ENCODE peak calls at places on chromosomes 5 and 9, in seven cellular contexts. One of them, this sample, is unnamed.

GRCh38 chr5:64632251-64632650 is 58.1 kb upstream of the SHISAL2B start:
- DNase-seq in ovary: no peak
- DNase-seq in IMR-90: peak; percentile 27
- DNase-seq in sigmoid colon: no peak
- DNase-seq in aorta: no peak
- DNase-seq in GM23338: peak; percentile 21
- DNase-seq in thyroid gland: peak; percentile 8
- DNase-seq in this sample: no peak

GRCh38 chr5:5387789-5388188 is 34.7 kb upstream of the ICE1 start:
- DNase-seq in ovary: no peak
- DNase-seq in IMR-90: no peak
- DNase-seq in sigmoid colon: no peak
- DNase-seq in aorta: no peak
- DNase-seq in GM23338: no peak
- DNase-seq in thyroid gland: no peak
- DNase-seq in this sample: no peak

GRCh38 chr5:44183753-44184152 is 205.5 kb downstream of the FGF10 start:
- DNase-seq in ovary: no peak
- DNase-seq in IMR-90: no peak
- DNase-seq in sigmoid colon: no peak
- DNase-seq in aorta: no peak
- DNase-seq in GM23338: no peak
- DNase-seq in thyroid gland: no peak
- DNase-seq in this sample: no peak

GRCh38 chr5:78972654-78973428 is 12.3 kb downstream of the ARSB start:
- DNase-seq in ovary: peak; percentile 60
- DNase-seq in IMR-90: peak; percentile 67
- DNase-seq in sigmoid colon: no peak
- DNase-seq in aorta: no peak
- DNase-seq in GM23338: no peak
- DNase-seq in thyroid gland: peak; percentile 44
- DNase-seq in this sample: peak; percentile 30

GRCh38 chr5:138635268-138635667 is 60.1 kb upstream of the HSPA9 start:
- DNase-seq in ovary: no peak
- DNase-seq in IMR-90: peak; percentile 29
- DNase-seq in sigmoid colon: peak; percentile 70
- DNase-seq in aorta: no peak
- DNase-seq in GM23338: no peak
- DNase-seq in thyroid gland: peak; percentile 56
- DNase-seq in this sample: no peak

GRCh38 chr5:88480245-88480644 is 211.6 kb upstream of the TMEM161B start:
- DNase-seq in ovary: no peak
- DNase-seq in IMR-90: no peak
- DNase-seq in sigmoid colon: no peak
- DNase-seq in aorta: no peak
- DNase-seq in GM23338: no peak
- DNase-seq in thyroid gland: peak; percentile 75
- DNase-seq in this sample: no peak

GRCh38 chr9:130444565-130445221 is at the start of gene ASS1:
- DNase-seq in ovary: peak; percentile 76
- DNase-seq in IMR-90: no peak
- DNase-seq in sigmoid colon: peak; percentile 85
- DNase-seq in aorta: peak; percentile 90
- DNase-seq in GM23338: peak; percentile 87
- DNase-seq in thyroid gland: peak; percentile 95
- DNase-seq in this sample: peak; percentile 79

GRCh38 chr5:52838306-52839015 is 50.7 kb downstream of the ITGA1 start:
- DNase-seq in ovary: no peak
- DNase-seq in IMR-90: peak; percentile 76
- DNase-seq in sigmoid colon: no peak
- DNase-seq in aorta: peak; percentile 76
- DNase-seq in GM23338: no peak
- DNase-seq in thyroid gland: no peak
- DNase-seq in this sample: no peak

GRCh38 chr5:18276939-18277338 is 642.7 kb downstream of the TAF11L14 start:
- DNase-seq in ovary: no peak
- DNase-seq in IMR-90: no peak
- DNase-seq in sigmoid colon: no peak
- DNase-seq in aorta: no peak
- DNase-seq in GM23338: no peak
- DNase-seq in thyroid gland: no peak
- DNase-seq in this sample: no peak

GRCh38 chr5:52007230-52007858 is 624.1 kb downstream of the ISL1 start:
- DNase-seq in ovary: no peak
- DNase-seq in IMR-90: peak; percentile 38
- DNase-seq in sigmoid colon: no peak
- DNase-seq in aorta: no peak
- DNase-seq in GM23338: peak; percentile 66
- DNase-seq in thyroid gland: no peak
- DNase-seq in this sample: no peak

GRCh38 chr5:170632985-170633234 is 129.1 kb downstream of the KCNIP1 start:
- DNase-seq in ovary: peak; percentile 87
- DNase-seq in IMR-90: no peak
- DNase-seq in sigmoid colon: peak; percentile 87
- DNase-seq in aorta: peak; percentile 92
- DNase-seq in GM23338: peak; percentile 89
- DNase-seq in thyroid gland: no peak
- DNase-seq in this sample: peak; percentile 63

GRCh38 chr5:100818340-100818739 is 84.7 kb downstream of the ST8SIA4 start:
- DNase-seq in ovary: no peak
- DNase-seq in IMR-90: no peak
- DNase-seq in sigmoid colon: no peak
- DNase-seq in aorta: no peak
- DNase-seq in GM23338: no peak
- DNase-seq in thyroid gland: no peak
- DNase-seq in this sample: no peak

GRCh38 chr9:137168907-137169763 is 716 bp downstream of the LRRC26 start:
- DNase-seq in ovary: no peak
- DNase-seq in IMR-90: peak; percentile 19
- DNase-seq in sigmoid colon: no peak
- DNase-seq in aorta: no peak
- DNase-seq in GM23338: peak; percentile 89
- DNase-seq in thyroid gland: no peak
- DNase-seq in this sample: no peak

GRCh38 chr9:21711504-21711903 is 90.9 kb upstream of the MTAP start:
- DNase-seq in ovary: no peak
- DNase-seq in IMR-90: peak; percentile 54
- DNase-seq in sigmoid colon: no peak
- DNase-seq in aorta: no peak
- DNase-seq in GM23338: peak; percentile 48
- DNase-seq in thyroid gland: no peak
- DNase-seq in this sample: no peak

DNA sequence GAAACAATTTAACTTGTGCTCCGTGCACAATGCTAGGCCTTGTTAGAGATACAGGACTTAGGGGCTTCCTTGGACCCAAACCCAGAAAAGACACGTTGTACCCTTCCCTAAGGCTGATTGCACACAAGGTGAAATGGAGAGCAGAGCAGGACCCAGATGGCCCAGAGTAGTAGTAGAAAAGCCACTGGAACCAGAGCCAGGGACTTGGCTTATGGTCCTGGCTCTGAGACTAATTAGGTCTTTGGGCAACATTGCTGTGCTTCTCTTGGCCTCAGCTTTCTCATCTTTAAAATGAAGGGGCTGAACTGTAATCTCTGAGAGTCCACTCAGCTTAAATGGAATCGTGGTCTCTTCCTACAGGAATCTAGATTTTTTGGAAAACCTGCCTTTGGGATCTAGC is 42.3 kb downstream of the EBF1 start:
- DNase-seq in ovary: no peak
- DNase-seq in IMR-90: no peak
- DNase-seq in sigmoid colon: no peak
- DNase-seq in aorta: no peak
- DNase-seq in GM23338: no peak
- DNase-seq in thyroid gland: no peak
- DNase-seq in this sample: no peak
- H3K27ac ChIP-seq in ovary: no peak overlapping the region
- H3K27ac ChIP-seq in IMR-90: no peak overlapping the region
- H3K27ac ChIP-seq in sigmoid colon: no peak overlapping the region
- H3K27ac ChIP-seq in aorta: peak overlapping the region; percentile 97
- H3K27ac ChIP-seq in GM23338: no peak overlapping the region
- H3K27ac ChIP-seq in thyroid gland: no peak overlapping the region
- H3K27ac ChIP-seq in this sample: peak overlapping the region; percentile 83

GRCh38 chr9:715743-716400 is 125.6 kb upstream of the DMRT1 start:
- DNase-seq in ovary: no peak
- DNase-seq in IMR-90: peak; percentile 68
- DNase-seq in sigmoid colon: no peak
- DNase-seq in aorta: no peak
- DNase-seq in GM23338: no peak
- DNase-seq in thyroid gland: no peak
- DNase-seq in this sample: no peak

GRCh38 chr9:715310-715709 is 126.2 kb upstream of the DMRT1 start:
- DNase-seq in ovary: no peak
- DNase-seq in IMR-90: no peak
- DNase-seq in sigmoid colon: no peak
- DNase-seq in aorta: no peak
- DNase-seq in GM23338: no peak
- DNase-seq in thyroid gland: peak; percentile 54
- DNase-seq in this sample: no peak

GRCh38 chr9:720239-720881 is 121.1 kb upstream of the DMRT1 start:
- DNase-seq in ovary: no peak
- DNase-seq in IMR-90: no peak
- DNase-seq in sigmoid colon: no peak
- DNase-seq in aorta: no peak
- DNase-seq in GM23338: peak; percentile 33
- DNase-seq in thyroid gland: no peak
- DNase-seq in this sample: no peak

GRCh38 chr9:714675-715074 is 126.8 kb upstream of the DMRT1 start:
- DNase-seq in ovary: no peak
- DNase-seq in IMR-90: no peak
- DNase-seq in sigmoid colon: no peak
- DNase-seq in aorta: no peak
- DNase-seq in GM23338: no peak
- DNase-seq in thyroid gland: no peak
- DNase-seq in this sample: no peak

GRCh38 chr9:717722-718121 is 123.8 kb upstream of the DMRT1 start:
- DNase-seq in ovary: no peak
- DNase-seq in IMR-90: no peak
- DNase-seq in sigmoid colon: no peak
- DNase-seq in aorta: no peak
- DNase-seq in GM23338: no peak
- DNase-seq in thyroid gland: no peak
- DNase-seq in this sample: no peak
- H3K4me1 ChIP-seq in ovary: peaks cover 15% of the 10 kb centered on the region
- H3K4me1 ChIP-seq in IMR-90: peaks cover 20% of the 10 kb centered on the region
- H3K4me1 ChIP-seq in sigmoid colon: no peaks in the 10 kb centered on the region
- H3K4me1 ChIP-seq in aorta: peaks cover 8% of the 10 kb centered on the region
- H3K4me1 ChIP-seq in GM23338: peaks cover 13% of the 10 kb centered on the region
- H3K4me1 ChIP-seq in thyroid gland: peaks cover 49% of the 10 kb centered on the region
- H3K4me1 ChIP-seq in this sample: peaks cover 98% of the 10 kb centered on the region

GRCh38 chr5:59040007-59040803 is 457.3 kb downstream of the RAB3C start:
- DNase-seq in ovary: no peak
- DNase-seq in IMR-90: no peak
- DNase-seq in sigmoid colon: no peak
- DNase-seq in aorta: no peak
- DNase-seq in GM23338: peak; percentile 9
- DNase-seq in thyroid gland: no peak
- DNase-seq in this sample: no peak

GRCh38 chr5:59039296-59040006 is 456.6 kb downstream of the RAB3C start:
- DNase-seq in ovary: peak; percentile 66
- DNase-seq in IMR-90: peak; percentile 76
- DNase-seq in sigmoid colon: peak; percentile 92
- DNase-seq in aorta: peak; percentile 95
- DNase-seq in GM23338: peak; percentile 82
- DNase-seq in thyroid gland: peak; percentile 69
- DNase-seq in this sample: peak; percentile 87

GRCh38 chr5:59037453-59038168 is 454.7 kb downstream of the RAB3C start:
- DNase-seq in ovary: no peak
- DNase-seq in IMR-90: no peak
- DNase-seq in sigmoid colon: no peak
- DNase-seq in aorta: no peak
- DNase-seq in GM23338: no peak
- DNase-seq in thyroid gland: no peak
- DNase-seq in this sample: no peak

GRCh38 chr5:59038169-59039002 is 455.5 kb downstream of the RAB3C start:
- DNase-seq in ovary: peak; percentile 30
- DNase-seq in IMR-90: peak; percentile 19
- DNase-seq in sigmoid colon: peak; percentile 66
- DNase-seq in aorta: no peak
- DNase-seq in GM23338: peak; percentile 43
- DNase-seq in thyroid gland: peak; percentile 25
- DNase-seq in this sample: no peak

GRCh38 chr5:59039003-59039295 is 456.1 kb downstream of the RAB3C start:
- DNase-seq in ovary: no peak
- DNase-seq in IMR-90: no peak
- DNase-seq in sigmoid colon: no peak
- DNase-seq in aorta: no peak
- DNase-seq in GM23338: no peak
- DNase-seq in thyroid gland: no peak
- DNase-seq in this sample: no peak
- H3K27ac ChIP-seq in ovary: no peak overlapping the region
- H3K27ac ChIP-seq in IMR-90: peak overlapping the region; percentile 98
- H3K27ac ChIP-seq in sigmoid colon: peak overlapping the region; percentile 79
- H3K27ac ChIP-seq in aorta: peak overlapping the region; percentile 4
- H3K27ac ChIP-seq in GM23338: no peak overlapping the region
- H3K27ac ChIP-seq in thyroid gland: peak overlapping the region; percentile 22
- H3K27ac ChIP-seq in this sample: peak overlapping the region; percentile 89

GRCh38 chr5:140114341-140115185 is 654 bp downstream of the PURA start:
- DNase-seq in ovary: peak; percentile 81
- DNase-seq in IMR-90: peak; percentile 55
- DNase-seq in sigmoid colon: peak; percentile 86
- DNase-seq in aorta: peak; percentile 88
- DNase-seq in GM23338: peak; percentile 69
- DNase-seq in thyroid gland: peak; percentile 76
- DNase-seq in this sample: peak; percentile 66
- H3K4me1 ChIP-seq in ovary: peaks cover 19% of the 10 kb centered on the region
- H3K4me1 ChIP-seq in IMR-90: peaks cover 8% of the 10 kb centered on the region
- H3K4me1 ChIP-seq in sigmoid colon: no peaks in the 10 kb centered on the region
- H3K4me1 ChIP-seq in aorta: no peaks in the 10 kb centered on the region
- H3K4me1 ChIP-seq in GM23338: peaks cover 34% of the 10 kb centered on the region
- H3K4me1 ChIP-seq in thyroid gland: peaks cover 35% of the 10 kb centered on the region
- H3K4me1 ChIP-seq in this sample: peaks cover 84% of the 10 kb centered on the region

DNA sequence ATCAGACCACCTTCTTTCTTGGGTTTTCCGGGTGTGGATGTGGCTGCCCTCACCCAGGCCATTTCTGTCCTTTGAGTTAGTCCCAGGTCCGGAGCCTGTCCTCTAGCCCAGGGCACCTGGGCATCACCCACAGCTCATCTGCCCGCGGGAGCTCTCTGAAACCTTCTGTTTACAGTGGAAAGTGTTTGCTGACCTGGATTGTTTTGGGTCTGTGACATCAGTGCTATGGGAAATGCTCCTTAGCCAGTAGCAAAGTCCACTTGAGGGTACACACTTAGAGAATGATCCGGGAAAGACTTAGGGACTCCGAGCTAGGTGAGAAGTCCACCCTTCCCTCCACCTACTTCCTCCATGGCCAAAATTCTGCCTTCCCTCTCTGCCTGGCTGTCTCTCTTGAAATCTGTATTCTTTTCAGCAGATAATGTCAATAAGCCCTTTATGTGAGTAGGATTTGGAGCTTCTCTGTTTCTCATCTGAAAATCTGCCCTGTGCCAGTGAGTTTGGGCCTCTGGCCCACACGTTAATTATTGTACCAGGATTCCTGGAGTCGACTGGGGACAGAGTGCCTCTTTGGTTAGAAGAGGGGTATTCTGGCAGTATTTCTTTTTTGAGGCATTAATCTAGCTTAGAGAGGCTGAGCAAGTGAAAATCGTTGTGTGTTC is 19.9 kb downstream of the ABLIM3 start:
- DNase-seq in ovary: no peak
- DNase-seq in IMR-90: no peak
- DNase-seq in sigmoid colon: no peak
- DNase-seq in aorta: no peak
- DNase-seq in GM23338: no peak
- DNase-seq in thyroid gland: no peak
- DNase-seq in this sample: no peak
- H3K27ac ChIP-seq in ovary: no peak overlapping the region
- H3K27ac ChIP-seq in IMR-90: no peak overlapping the region
- H3K27ac ChIP-seq in sigmoid colon: peak overlapping the region; percentile 27
- H3K27ac ChIP-seq in aorta: no peak overlapping the region
- H3K27ac ChIP-seq in GM23338: no peak overlapping the region
- H3K27ac ChIP-seq in thyroid gland: no peak overlapping the region
- H3K27ac ChIP-seq in this sample: peak overlapping the region; percentile 91